ENCODE peak calls at places on chromosome X, in eight cellular contexts. C, U, E, Y, Q, B, Z and V are unnamed samples. For H3K27me3 and H3K4me1, the result is how much of the 10 kb centered on the place peaks cover.

GRCh38 chrX:63434665-63435064 is 83.5 kb upstream of the SPIN4 start:
- DNase-seq in C (no peak), U (no peak), E (peak), Y (no peak), Q (no peak), B (no peak), Z (no peak), V (no peak)

GRCh38 chrX:104370089-104370488 is 115.4 kb upstream of the ESX1 start:
- DNase-seq in C (no peak), U (no peak), E (no peak), Y (no peak), Q (no peak), B (no peak), Z (no peak), V (no peak)

GRCh38 chrX:28910501-28910900 is 323.3 kb downstream of the IL1RAPL1 start:
- DNase-seq in C (no peak), U (no peak), E (no peak), Y (no peak), Q (no peak), B (no peak), Z (peak), V (no peak)

GRCh38 chrX:139759637-139760036 is 51.7 kb upstream of the MCF2 start:
- DNase-seq in C (peak), U (no peak), E (no peak), Y (no peak), Q (no peak), B (no peak), Z (peak), V (no peak)

GRCh38 chrX:32877592-32877991 is 333.8 kb downstream of the DMD start:
- DNase-seq in C (no peak), U (no peak), E (peak), Y (no peak), Q (no peak), B (no peak), Z (no peak), V (no peak)

GRCh38 chrX:118116308-118117068 is at the start of gene KLHL13:
- DNase-seq in C (peak), U (peak), E (no peak), Y (peak), Q (peak), B (peak), Z (peak), V (no peak)

GRCh38 chrX:155767101-155767878 is 113.9 kb upstream of the VAMP7 start:
- DNase-seq in C (peak), U (peak), E (no peak), Y (peak), Q (peak), B (peak), Z (peak), V (peak)

GRCh38 chrX:81316163-81316562 is 114.3 kb downstream of the SH3BGRL start:
- DNase-seq in C (no peak), U (no peak), E (no peak), Y (no peak), Q (no peak), B (no peak), Z (no peak), V (no peak)

GRCh38 chrX:103730746-103731508 is 20.2 kb downstream of the TMEM31 start:
- DNase-seq in C (no peak), U (no peak), E (no peak), Y (no peak), Q (no peak), B (no peak), Z (peak), V (no peak)

GRCh38 chrX:28625223-28625622 is 38.0 kb downstream of the IL1RAPL1 start:
- DNase-seq in C (no peak), U (no peak), E (no peak), Y (no peak), Q (no peak), B (no peak), Z (no peak), V (peak)

GRCh38 chrX:102745513-102746133 is 25.1 kb downstream of the GPRASP3 start:
- DNase-seq in C (peak), U (peak), E (no peak), Y (no peak), Q (no peak), B (peak), Z (no peak), V (no peak)

GRCh38 chrX:74419861-74420193 is 1.5 kb upstream of the SLC16A2 start:
- DNase-seq in C (peak), U (no peak), E (no peak), Y (no peak), Q (no peak), B (no peak), Z (no peak), V (no peak)

GRCh38 chrX:3362956-3363355 is 16.5 kb upstream of the MXRA5 start:
- DNase-seq in C (no peak), U (no peak), E (no peak), Y (no peak), Q (no peak), B (no peak), Z (no peak), V (no peak)

GRCh38 chrX:49934729-49935128 is 12.3 kb downstream of the CLCN5 start:
- DNase-seq in C (no peak), U (no peak), E (no peak), Y (no peak), Q (no peak), B (no peak), Z (no peak), V (no peak)

GRCh38 chrX:48599341-48599740 is 2.0 kb downstream of the WDR13 start:
- DNase-seq in C (no peak), U (no peak), E (no peak), Y (no peak), Q (no peak), B (peak), Z (no peak), V (no peak)

GRCh38 chrX:48490661-48491060 is 14.7 kb downstream of the FTSJ1 start:
- DNase-seq in C (no peak), U (no peak), E (no peak), Y (no peak), Q (no peak), B (no peak), Z (no peak), V (no peak)

GRCh38 chrX:48945517-48946348 is 11.7 kb downstream of the OTUD5 start:
- DNase-seq in C (peak), U (peak), E (no peak), Y (peak), Q (no peak), B (no peak), Z (peak), V (no peak)

GRCh38 chrX:132217203-132218073 is 1.8 kb downstream of the RAP2C start:
- DNase-seq in C (peak), U (peak), E (peak), Y (peak), Q (peak), B (peak), Z (peak), V (peak)

GRCh38 chrX:15988661-15989603 is 134.3 kb upstream of the AP1S2 start:
- DNase-seq in C (no peak), U (no peak), E (no peak), Y (no peak), Q (no peak), B (no peak), Z (peak), V (no peak)

GRCh38 chrX:103254921-103255455 is at the start of gene TCEAL8:
- DNase-seq in C (peak), U (peak), E (peak), Y (peak), Q (peak), B (no peak), Z (peak), V (peak)

GRCh38 chrX:65877953-65878352 is 161.9 kb downstream of the VSIG4 start:
- DNase-seq in C (no peak), U (no peak), E (no peak), Y (no peak), Q (no peak), B (no peak), Z (no peak), V (no peak)

GRCh38 chrX:1904663-1905218 is 289.9 kb downstream of the ASMT start:
- DNase-seq in C (no peak), U (no peak), E (no peak), Y (no peak), Q (no peak), B (no peak), Z (no peak), V (no peak)
- H3K27ac ChIP-seq in C (no peak), U (no peak), E (no peak), Y (no peak), Q (no peak), B (no peak), Z (no peak), V (no peak)

GRCh38 chrX:39309018-39309620 is 507.9 kb downstream of the MID1IP1 start:
- DNase-seq in C (peak), U (no peak), E (no peak), Y (no peak), Q (no peak), B (no peak), Z (peak), V (no peak)

GRCh38 chrX:39311646-39312045 is 510.4 kb downstream of the MID1IP1 start:
- DNase-seq in C (no peak), U (peak), E (no peak), Y (no peak), Q (no peak), B (no peak), Z (no peak), V (no peak)

GRCh38 chrX:39309721-39310152 is 508.5 kb downstream of the MID1IP1 start:
- DNase-seq in C (peak), U (peak), E (no peak), Y (no peak), Q (no peak), B (no peak), Z (no peak), V (no peak)

GRCh38 chrX:39310925-39311324 is 509.7 kb downstream of the MID1IP1 start:
- DNase-seq in C (no peak), U (no peak), E (no peak), Y (no peak), Q (no peak), B (no peak), Z (no peak), V (no peak)

GRCh38 chrX:39313149-39313548 is 511.9 kb downstream of the MID1IP1 start:
- DNase-seq in C (no peak), U (no peak), E (no peak), Y (no peak), Q (no peak), B (no peak), Z (no peak), V (no peak)
- H3K27me3 ChIP-seq in C (under half), U (under half), E (under half), Y (under half), Q (under half), B (under half), Z (under half), V (under half)

GRCh38 chrX:13256562-13256961 is 63.3 kb downstream of the ATXN3L start:
- DNase-seq in C (no peak), U (no peak), E (no peak), Y (no peak), Q (no peak), B (no peak), Z (no peak), V (no peak)
- H3K4me1 ChIP-seq in C (under half), U (under half), E (under half), Y (under half), Q (under half), B (under half), Z (under half), V (under half)

DNA sequence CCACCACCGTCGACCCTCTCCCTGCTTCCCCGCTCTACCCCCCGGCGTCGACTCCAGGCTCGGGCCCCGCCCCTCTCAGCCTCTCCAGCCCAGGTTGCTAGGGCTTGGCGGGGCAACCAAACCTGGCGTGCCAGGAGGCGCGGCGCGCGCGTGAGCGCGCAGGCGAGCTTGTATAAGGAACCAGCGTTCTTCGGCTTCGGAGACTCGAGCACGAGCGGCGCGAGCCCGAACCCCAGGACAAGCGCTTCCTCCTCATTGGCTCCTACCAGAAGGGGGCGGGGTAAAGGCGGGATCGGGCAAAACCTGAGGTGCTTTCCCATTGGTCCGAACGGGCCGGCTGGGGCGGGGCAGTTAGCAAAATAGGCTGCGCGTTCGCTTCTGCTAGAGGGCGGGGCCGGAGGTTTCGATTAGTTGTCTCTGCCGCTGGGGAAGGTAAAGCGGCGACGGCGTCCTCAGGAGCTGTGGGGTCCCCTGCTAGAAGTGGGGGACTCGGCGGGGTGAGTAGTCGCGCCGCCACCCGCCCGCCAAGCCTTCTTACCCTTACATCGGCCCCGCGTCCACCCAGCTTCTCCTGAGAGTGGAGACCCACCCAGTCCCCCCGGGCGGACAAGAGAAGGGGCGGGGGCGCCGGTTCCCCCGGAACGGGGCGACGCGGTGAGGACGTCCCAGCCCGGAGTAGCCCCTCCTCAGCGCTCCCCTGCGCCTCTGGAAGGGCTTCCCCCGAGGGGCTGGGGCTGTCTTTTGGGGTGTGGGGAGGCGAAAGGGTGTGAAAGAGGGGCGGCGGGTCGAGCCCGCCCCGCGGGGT is at the start of gene CDKL5:
- DNase-seq in C (peak), U (peak), E (peak), Y (peak), Q (peak), B (peak), Z (peak), V (peak)
- H3K27ac ChIP-seq in C (peak), U (peak), E (no peak), Y (peak), Q (peak), B (peak), Z (peak), V (no peak)

GRCh38 chrX:137427813-137428212 is 138.1 kb upstream of the ZIC3 start:
- DNase-seq in C (peak), U (no peak), E (no peak), Y (no peak), Q (no peak), B (no peak), Z (peak), V (no peak)

GRCh38 chrX:137430301-137430700 is 135.6 kb upstream of the ZIC3 start:
- DNase-seq in C (no peak), U (no peak), E (no peak), Y (no peak), Q (no peak), B (no peak), Z (no peak), V (no peak)

GRCh38 chrX:137428251-137428661 is 137.7 kb upstream of the ZIC3 start:
- DNase-seq in C (no peak), U (no peak), E (no peak), Y (peak), Q (no peak), B (peak), Z (no peak), V (no peak)

GRCh38 chrX:137427061-137427778 is 138.7 kb upstream of the ZIC3 start:
- DNase-seq in C (no peak), U (no peak), E (no peak), Y (no peak), Q (no peak), B (peak), Z (no peak), V (no peak)

GRCh38 chrX:137428777-137429564 is 137.0 kb upstream of the ZIC3 start:
- DNase-seq in C (no peak), U (no peak), E (no peak), Y (no peak), Q (no peak), B (peak), Z (no peak), V (no peak)
- H3K27me3 ChIP-seq in C (under half), U (under half), E (under half), Y (under half), Q (half or more), B (under half), Z (under half), V (under half)

GRCh38 chrX:1465261-1466231 is 12.8 kb upstream of the ASMTL start:
- DNase-seq in C (no peak), U (no peak), E (no peak), Y (no peak), Q (no peak), B (peak), Z (no peak), V (no peak)
- H3K4me1 ChIP-seq in C (under half), U (half or more), E (under half), Y (under half), Q (under half), B (under half), Z (under half), V (under half)

GRCh38 chrX:73337366-73337765 is 109.5 kb upstream of the CDX4 start:
- DNase-seq in C (no peak), U (no peak), E (no peak), Y (no peak), Q (no peak), B (no peak), Z (no peak), V (no peak)
- H3K27ac ChIP-seq in C (no peak), U (no peak), E (no peak), Y (no peak), Q (no peak), B (no peak), Z (no peak), V (no peak)

GRCh38 chrX:72048515-72049455 is 82.9 kb downstream of the RTL5 start:
- DNase-seq in C (no peak), U (no peak), E (no peak), Y (no peak), Q (no peak), B (no peak), Z (no peak), V (no peak)

GRCh38 chrX:72045141-72045540 is 86.6 kb downstream of the RTL5 start:
- DNase-seq in C (no peak), U (no peak), E (no peak), Y (no peak), Q (no peak), B (no peak), Z (no peak), V (no peak)

GRCh38 chrX:72042860-72043248 is 88.9 kb downstream of the RTL5 start:
- DNase-seq in C (no peak), U (no peak), E (no peak), Y (no peak), Q (no peak), B (no peak), Z (no peak), V (no peak)

GRCh38 chrX:72046447-72046846 is 85.3 kb downstream of the RTL5 start:
- DNase-seq in C (no peak), U (no peak), E (no peak), Y (no peak), Q (no peak), B (no peak), Z (no peak), V (no peak)

GRCh38 chrX:72045552-72046277 is 86.0 kb downstream of the RTL5 start:
- DNase-seq in C (no peak), U (no peak), E (no peak), Y (no peak), Q (no peak), B (no peak), Z (no peak), V (peak)
- H3K27me3 ChIP-seq in C (under half), U (under half), E (under half), Y (under half), Q (under half), B (under half), Z (under half), V (under half)

GRCh38 chrX:154357205-154357604 is 17.2 kb downstream of the FLNA start:
- DNase-seq in C (no peak), U (no peak), E (no peak), Y (no peak), Q (no peak), B (peak), Z (no peak), V (no peak)

GRCh38 chrX:154356596-154356995 is 17.8 kb downstream of the FLNA start:
- DNase-seq in C (no peak), U (no peak), E (no peak), Y (no peak), Q (no peak), B (no peak), Z (no peak), V (no peak)

GRCh38 chrX:154359362-154360154 is 14.9 kb downstream of the FLNA start:
- DNase-seq in C (no peak), U (no peak), E (no peak), Y (no peak), Q (no peak), B (no peak), Z (no peak), V (no peak)

GRCh38 chrX:154358829-154359228 is 15.6 kb downstream of the FLNA start:
- DNase-seq in C (no peak), U (no peak), E (no peak), Y (no peak), Q (no peak), B (no peak), Z (no peak), V (no peak)

DNA sequence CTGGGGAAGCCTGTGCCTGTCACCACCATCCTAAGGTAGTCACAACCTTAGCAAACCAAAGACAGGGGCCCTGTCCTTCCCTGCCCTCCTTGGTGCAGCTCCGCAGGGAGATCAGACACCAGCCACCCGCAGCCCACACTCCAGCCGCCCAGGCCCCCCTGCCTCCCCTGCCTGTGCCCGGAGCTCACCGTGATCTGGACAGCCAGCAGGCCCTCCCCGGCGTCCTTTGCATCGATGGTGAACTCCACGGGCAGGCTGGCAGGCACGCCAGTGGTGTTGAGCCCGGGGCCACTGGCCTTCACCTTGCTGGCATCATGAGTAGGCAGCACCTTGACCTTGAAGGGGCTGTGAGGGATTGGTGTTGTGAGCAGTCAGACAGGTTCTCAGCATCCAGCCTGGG is 16.4 kb downstream of the FLNA start:
- DNase-seq in C (no peak), U (no peak), E (no peak), Y (no peak), Q (no peak), B (no peak), Z (no peak), V (no peak)
- H3K4me1 ChIP-seq in C (under half), U (under half), E (under half), Y (under half), Q (under half), B (under half), Z (under half), V (under half)